ENCODE peak calls at places on chromosomes 4 and X, in four cellular contexts. One of them, this sample, is unnamed.

GRCh38 chrX:46796574-46797191 is 37.8 kb upstream of the SLC9A7 start:
- DNase-seq in neuronal stem cell: peak; percentile 32
- DNase-seq in mesendoderm: peak; percentile 67
- DNase-seq in HCT116: peak; percentile 36
- DNase-seq in this sample: peak; percentile 69

GRCh38 chr4:141849778-141850177 is 213.4 kb downstream of the IL15 start:
- DNase-seq in neuronal stem cell: no peak
- DNase-seq in mesendoderm: no peak
- DNase-seq in HCT116: no peak
- DNase-seq in this sample: no peak

GRCh38 chr4:99202536-99202935 is 16.5 kb downstream of the ADH6 start:
- DNase-seq in mesendoderm: no peak
- DNase-seq in neuronal stem cell: no peak
- DNase-seq in HCT116: no peak
- DNase-seq in this sample: peak; percentile 97

GRCh38 chr4:104128850-104129213 is 365.9 kb downstream of the CXXC4 start:
- DNase-seq in neuronal stem cell: no peak
- DNase-seq in HCT116: peak; percentile 3
- DNase-seq in mesendoderm: peak; percentile 2
- DNase-seq in this sample: no peak

GRCh38 chrX:100750901-100751300 is 19.0 kb upstream of the SYTL4 start:
- DNase-seq in HCT116: no peak
- DNase-seq in mesendoderm: no peak
- DNase-seq in neuronal stem cell: no peak
- DNase-seq in this sample: no peak

GRCh38 chrX:15056044-15056443 is 182.8 kb downstream of the MOSPD2 start:
- DNase-seq in mesendoderm: no peak
- DNase-seq in neuronal stem cell: no peak
- DNase-seq in HCT116: no peak
- DNase-seq in this sample: no peak

GRCh38 chr4:75939890-75940691 is 722 bp downstream of the NAAA start:
- DNase-seq in HCT116: peak; percentile 36
- DNase-seq in mesendoderm: peak; percentile 78
- DNase-seq in neuronal stem cell: peak; percentile 61
- DNase-seq in this sample: peak; percentile 47

GRCh38 chr4:3652586-3652985 is 113.6 kb upstream of the ADRA2C start:
- DNase-seq in HCT116: no peak
- DNase-seq in neuronal stem cell: no peak
- DNase-seq in mesendoderm: no peak
- DNase-seq in this sample: no peak

GRCh38 chr4:74624351-74625151 is 169.8 kb downstream of the BTC start:
- DNase-seq in HCT116: peak; percentile 93
- DNase-seq in mesendoderm: peak; percentile 18
- DNase-seq in neuronal stem cell: no peak
- DNase-seq in this sample: peak; percentile 98

GRCh38 chr4:78137538-78137937 is 80.4 kb downstream of the FRAS1 start:
- DNase-seq in neuronal stem cell: no peak
- DNase-seq in mesendoderm: no peak
- DNase-seq in HCT116: no peak
- DNase-seq in this sample: no peak

GRCh38 chr4:152684007-152684406 is 4.2 kb upstream of the TMEM154 start:
- DNase-seq in mesendoderm: no peak
- DNase-seq in neuronal stem cell: no peak
- DNase-seq in HCT116: no peak
- DNase-seq in this sample: no peak

GRCh38 chr4:180292339-180292738 is 1950.9 kb upstream of the TENM3 start:
- DNase-seq in HCT116: no peak
- DNase-seq in mesendoderm: no peak
- DNase-seq in neuronal stem cell: no peak
- DNase-seq in this sample: no peak

GRCh38 chr4:110869114-110869513 is 246.2 kb upstream of the PITX2 start:
- DNase-seq in HCT116: no peak
- DNase-seq in neuronal stem cell: no peak
- DNase-seq in mesendoderm: no peak
- DNase-seq in this sample: peak; percentile 89

GRCh38 chr4:110867981-110868380 is 245.1 kb upstream of the PITX2 start:
- DNase-seq in mesendoderm: no peak
- DNase-seq in HCT116: no peak
- DNase-seq in neuronal stem cell: no peak
- DNase-seq in this sample: no peak

GRCh38 chr4:110867251-110867960 is 244.5 kb upstream of the PITX2 start:
- DNase-seq in HCT116: no peak
- DNase-seq in mesendoderm: no peak
- DNase-seq in neuronal stem cell: no peak
- DNase-seq in this sample: no peak

GRCh38 chr4:110865611-110866254 is 242.9 kb upstream of the PITX2 start:
- DNase-seq in mesendoderm: no peak
- DNase-seq in HCT116: no peak
- DNase-seq in neuronal stem cell: no peak
- DNase-seq in this sample: peak; percentile 92

GRCh38 chr4:110869862-110870577 is 247.1 kb upstream of the PITX2 start:
- DNase-seq in neuronal stem cell: no peak
- DNase-seq in mesendoderm: no peak
- DNase-seq in HCT116: peak; percentile 24
- DNase-seq in this sample: peak; percentile 20
- H3K4me1 ChIP-seq in neuronal stem cell: no peaks in the 10 kb centered on the region
- H3K4me1 ChIP-seq in mesendoderm: no peaks in the 10 kb centered on the region
- H3K4me1 ChIP-seq in HCT116: peaks cover 3% of the 10 kb centered on the region
- H3K4me1 ChIP-seq in this sample: peaks cover 9% of the 10 kb centered on the region

GRCh38 chr4:7807351-7807921 is 132.2 kb downstream of the AFAP1 start:
- DNase-seq in HCT116: no peak
- DNase-seq in neuronal stem cell: no peak
- DNase-seq in mesendoderm: no peak
- DNase-seq in this sample: peak; percentile 71

GRCh38 chr4:7808752-7809151 is 130.9 kb downstream of the AFAP1 start:
- DNase-seq in HCT116: no peak
- DNase-seq in neuronal stem cell: no peak
- DNase-seq in mesendoderm: no peak
- DNase-seq in this sample: peak; percentile 88

GRCh38 chr4:7806724-7807123 is 132.9 kb downstream of the AFAP1 start:
- DNase-seq in mesendoderm: no peak
- DNase-seq in neuronal stem cell: no peak
- DNase-seq in HCT116: no peak
- DNase-seq in this sample: peak; percentile 63

GRCh38 chr4:7806080-7806630 is 133.5 kb downstream of the AFAP1 start:
- DNase-seq in mesendoderm: no peak
- DNase-seq in neuronal stem cell: no peak
- DNase-seq in HCT116: no peak
- DNase-seq in this sample: peak; percentile 93

DNA sequence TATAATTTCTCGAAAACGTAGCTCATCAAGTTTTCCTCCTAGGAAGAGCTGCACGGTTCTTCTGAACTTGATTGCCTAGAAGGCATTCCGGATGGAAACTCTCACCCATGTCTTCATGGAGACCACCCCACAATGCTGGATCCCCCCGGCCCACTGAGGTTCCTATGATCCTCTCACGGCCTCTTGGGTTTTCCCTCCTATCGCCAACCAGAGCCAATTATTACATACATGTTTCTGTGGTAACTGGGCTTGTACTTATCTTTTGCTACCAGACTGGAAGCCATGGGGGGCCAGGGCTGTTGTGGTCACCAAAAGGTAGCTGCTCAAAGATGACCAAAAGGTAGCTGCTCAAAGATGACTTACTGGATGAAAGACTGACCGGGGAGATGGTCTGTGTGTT is 131.5 kb downstream of the AFAP1 start:
- DNase-seq in mesendoderm: no peak
- DNase-seq in HCT116: no peak
- DNase-seq in neuronal stem cell: no peak
- DNase-seq in this sample: no peak
- H3K27ac ChIP-seq in mesendoderm: no peak overlapping the region
- H3K27ac ChIP-seq in HCT116: no peak overlapping the region
- H3K27ac ChIP-seq in neuronal stem cell: no peak overlapping the region
- H3K27ac ChIP-seq in this sample: no peak overlapping the region

GRCh38 chr4:119210760-119211159 is 1.8 kb upstream of the USP53 start:
- DNase-seq in HCT116: no peak
- DNase-seq in neuronal stem cell: no peak
- DNase-seq in mesendoderm: no peak
- DNase-seq in this sample: peak; percentile 41

GRCh38 chr4:119212251-119212963 is at the start of gene USP53:
- DNase-seq in neuronal stem cell: peak; percentile 97
- DNase-seq in HCT116: peak; percentile 98
- DNase-seq in mesendoderm: peak; percentile 99
- DNase-seq in this sample: peak; percentile 98

GRCh38 chr4:119209586-119209985 is 2.9 kb upstream of the USP53 start:
- DNase-seq in mesendoderm: no peak
- DNase-seq in HCT116: peak; percentile 44
- DNase-seq in neuronal stem cell: no peak
- DNase-seq in this sample: no peak

GRCh38 chr4:119212964-119213606 is 572 bp downstream of the USP53 start:
- DNase-seq in mesendoderm: peak; percentile 98
- DNase-seq in HCT116: peak; percentile 89
- DNase-seq in neuronal stem cell: peak; percentile 84
- DNase-seq in this sample: peak; percentile 93

GRCh38 chr4:119211856-119212250 is 660 bp upstream of the USP53 start:
- DNase-seq in mesendoderm: peak; percentile 94
- DNase-seq in HCT116: no peak
- DNase-seq in neuronal stem cell: no peak
- DNase-seq in this sample: no peak
- H3K4me1 ChIP-seq in mesendoderm: peaks cover 2% of the 10 kb centered on the region
- H3K4me1 ChIP-seq in HCT116: peaks cover 11% of the 10 kb centered on the region
- H3K4me1 ChIP-seq in neuronal stem cell: peaks cover 12% of the 10 kb centered on the region
- H3K4me1 ChIP-seq in this sample: peaks cover 21% of the 10 kb centered on the region

GRCh38 chrX:12867746-12868145 is 874 bp downstream of the TLR7 start:
- DNase-seq in mesendoderm: no peak
- DNase-seq in HCT116: no peak
- DNase-seq in neuronal stem cell: no peak
- DNase-seq in this sample: no peak
- H3K27ac ChIP-seq in mesendoderm: no peak overlapping the region
- H3K27ac ChIP-seq in HCT116: no peak overlapping the region
- H3K27ac ChIP-seq in neuronal stem cell: no peak overlapping the region
- H3K27ac ChIP-seq in this sample: no peak overlapping the region

This sample was measured in fibroblast of lung.